ENCODE peak calls at places on chromosomes 11 and 22, in four cellular contexts. L is H1, V is K562, N is HepG2. U is an unnamed sample.

GRCh38 chr11:20715464-20715863 is 46.1 kb downstream of the NELL1 start:
- DNase-seq in L (no peak), V (no peak), N (no peak), U (no peak)

GRCh38 chr11:116255234-116255953 is 517.4 kb downstream of the BUD13 start:
- DNase-seq in L (no peak), V (no peak), N (no peak), U (no peak)

GRCh38 chr11:2667940-2668339 is 31.9 kb downstream of the KCNQ1OT1 start:
- DNase-seq in L (no peak), V (no peak), N (peak), U (no peak)

GRCh38 chr11:102451041-102451692 is 1.4 kb downstream of the TMEM123 start:
- DNase-seq in L (no peak), V (no peak), N (no peak), U (no peak)

GRCh38 chr11:59456661-59457060 is at the start of gene OR4D6:
- DNase-seq in L (no peak), V (no peak), N (no peak), U (no peak)

GRCh38 chr11:28760676-28761390 is 652.6 kb downstream of the METTL15 start:
- DNase-seq in L (no peak), V (no peak), N (no peak), U (no peak)

GRCh38 chr11:72524711-72525110 is 90.4 kb upstream of the CLPB start:
- DNase-seq in L (no peak), V (no peak), N (no peak), U (no peak)

GRCh38 chr22:46046299-46046685 is 69.3 kb upstream of the WNT7B start:
- DNase-seq in L (no peak), V (no peak), N (no peak), U (no peak)

GRCh38 chr11:65781152-65781961 is 581 bp upstream of the AP5B1 start:
- DNase-seq in L (no peak), V (peak), N (peak), U (no peak)

GRCh38 chr11:33454264-33454663 is 197.1 kb downstream of the HIPK3 start:
- DNase-seq in L (no peak), V (no peak), N (no peak), U (no peak)

GRCh38 chr11:59429924-59430516 is 3.8 kb upstream of the OR5A2 start:
- DNase-seq in L (no peak), V (peak), N (peak), U (peak)

GRCh38 chr11:74418509-74418895 is 20.3 kb upstream of the PGM2L1 start:
- DNase-seq in L (no peak), V (no peak), N (peak), U (no peak)

GRCh38 chr22:37815593-37815992 is 7.6 kb upstream of the GALR3 start:
- DNase-seq in L (no peak), V (no peak), N (no peak), U (no peak)
- TF ChIP-seq ZNF274 in L (no peak), V (no peak), N (no peak), U (no peak)

GRCh38 chr11:37748641-37749040 is 1150.6 kb upstream of the RAG2 start:
- DNase-seq in L (no peak), V (no peak), N (no peak), U (no peak)

GRCh38 chr11:37747121-37747520 is 1149.1 kb upstream of the RAG2 start:
- DNase-seq in L (no peak), V (no peak), N (no peak), U (no peak)
- TF ChIP-seq FOSL1 in L (no peak), V (no peak), N (no peak), U (no peak)

GRCh38 chr11:79525257-79525656 is 84.4 kb upstream of the TENM4 start:
- DNase-seq in L (no peak), V (no peak), N (no peak), U (no peak)
- TF ChIP-seq ZNF274 in L (no peak), V (no peak), N (no peak), U (no peak)

GRCh38 chr11:7621554-7621953 is 51.7 kb downstream of the CYB5R2 start:
- DNase-seq in L (no peak), V (no peak), N (no peak), U (no peak)

GRCh38 chr11:7622731-7623130 is 50.6 kb downstream of the CYB5R2 start:
- DNase-seq in L (no peak), V (no peak), N (no peak), U (no peak)

GRCh38 chr11:7617032-7617431 is 56.3 kb downstream of the CYB5R2 start:
- DNase-seq in L (no peak), V (no peak), N (no peak), U (no peak)

DNA sequence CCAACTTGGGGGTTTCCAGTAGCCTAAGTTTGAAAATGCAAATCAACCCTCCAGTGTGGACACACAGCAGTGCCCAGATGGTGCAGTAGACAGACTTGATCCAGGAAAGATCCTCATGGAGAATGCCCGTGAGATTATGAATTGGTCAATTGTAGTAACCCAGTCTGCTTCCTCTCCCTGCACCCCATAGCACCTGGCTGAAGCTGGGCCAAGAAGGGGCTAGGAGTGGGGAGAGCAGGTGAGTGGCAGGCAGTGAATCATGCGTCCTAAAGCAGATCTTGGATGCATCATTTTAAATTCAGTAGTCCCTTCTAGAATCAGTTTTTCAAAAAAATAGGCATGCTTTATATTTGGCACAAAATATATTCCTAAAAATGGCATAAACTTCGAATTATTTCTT is 52.2 kb downstream of the CYB5R2 start:
- DNase-seq in L (no peak), V (no peak), N (no peak), U (no peak)
- TF ChIP-seq FOSL1 in L (no peak), V (no peak), N (no peak), U (no peak)

DNA sequence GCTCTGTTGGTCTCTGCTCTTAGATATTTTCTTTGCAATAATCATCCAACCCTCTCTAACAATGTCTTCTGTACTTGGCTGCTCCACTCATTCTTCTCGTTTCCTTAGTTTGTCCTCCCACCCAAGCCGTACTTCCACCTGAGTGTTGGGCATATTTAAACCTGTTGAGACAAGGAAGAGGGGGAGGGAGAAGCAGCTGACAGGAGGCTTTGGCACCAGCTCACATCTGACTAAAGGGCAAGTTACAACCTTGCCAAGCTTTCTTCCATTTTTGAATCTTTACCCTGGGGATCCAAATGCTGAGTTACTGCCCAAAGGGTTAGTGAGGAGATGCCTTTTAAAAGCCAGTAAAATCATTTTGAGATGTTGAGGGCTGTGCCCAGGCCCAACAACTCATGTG is 114.2 kb upstream of the SESN3 start:
- DNase-seq in L (no peak), V (no peak), N (no peak), U (no peak)
- TF ChIP-seq ZNF274 in L (no peak), V (no peak), N (no peak), U (no peak)

GRCh38 chr11:100687032-100687629 is at the start of gene ARHGAP42:
- DNase-seq in L (peak), V (peak), N (peak), U (no peak)
- TF ChIP-seq FOSL1 in L (no peak), V (no peak), N (no peak), U (no peak)

DNA sequence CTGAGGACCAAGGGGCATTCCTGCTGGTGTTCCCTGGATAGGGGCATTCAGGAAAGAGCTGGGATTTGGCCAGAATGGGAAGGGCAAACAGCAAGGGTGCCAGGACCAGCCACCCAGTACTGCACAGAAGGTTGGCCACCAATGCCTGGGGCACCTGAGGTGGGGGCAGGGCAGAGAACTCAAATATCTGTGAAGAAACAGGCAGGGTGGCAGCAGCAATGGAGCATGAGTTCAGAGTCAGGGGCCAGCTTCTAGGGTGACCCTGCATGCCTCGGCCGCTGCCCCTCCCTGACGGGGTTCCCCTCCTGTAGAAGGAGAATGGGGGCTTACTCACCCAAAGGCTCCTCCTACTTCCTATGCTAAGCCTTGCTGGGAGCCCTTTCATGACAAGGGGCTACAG is 79.3 kb upstream of the SHANK2 start:
- DNase-seq in L (no peak), V (no peak), N (no peak), U (no peak)
- TF ChIP-seq ZNF274 in L (no peak), V (no peak), N (no peak), U (no peak)

GRCh38 chr11:117548876-117549275 is 221.2 kb downstream of the CEP164 start:
- DNase-seq in L (no peak), V (no peak), N (no peak), U (no peak)

GRCh38 chr11:117547911-117548310 is 220.3 kb downstream of the CEP164 start:
- DNase-seq in L (no peak), V (no peak), N (no peak), U (no peak)

GRCh38 chr11:117545706-117546105 is 218.1 kb downstream of the CEP164 start:
- DNase-seq in L (no peak), V (no peak), N (no peak), U (no peak)

GRCh38 chr11:117546431-117547160 is 218.9 kb downstream of the CEP164 start:
- DNase-seq in L (no peak), V (no peak), N (no peak), U (no peak)

GRCh38 chr11:117547188-117547831 is 219.7 kb downstream of the CEP164 start:
- DNase-seq in L (no peak), V (no peak), N (no peak), U (no peak)
- TF ChIP-seq FOSL1 in L (no peak), V (no peak), N (no peak), U (no peak)